ENCODE peak calls at places on chromosomes 6 and 20, in eight cellular contexts. One of them, this sample, is unnamed.

GRCh38 chr6:38580030-38580429 is 59.7 kb downstream of the BTBD9 start:
- DNase-seq in AG09319: no peak
- DNase-seq in A549: no peak
- DNase-seq in SHP77: no peak
- DNase-seq in AG10803: no peak
- DNase-seq in NCI-H1694 treated with DMSO at 0.1 percent for 48 hours: no peak
- DNase-seq in HTR-8/SVneo: no peak
- DNase-seq in HFFc6: no peak
- DNase-seq in this sample: no peak

GRCh38 chr20:15555913-15556312 is 1017.3 kb downstream of the KIF16B start:
- DNase-seq in SHP77: no peak
- DNase-seq in AG10803: no peak
- DNase-seq in HFFc6: no peak
- DNase-seq in AG09319: peak
- DNase-seq in HTR-8/SVneo: no peak
- DNase-seq in A549: no peak
- DNase-seq in NCI-H1694 treated with DMSO at 0.1 percent for 48 hours: peak
- DNase-seq in this sample: peak

GRCh38 chr6:139308936-139309603 is 17.3 kb upstream of the TXLNB start:
- DNase-seq in NCI-H1694 treated with DMSO at 0.1 percent for 48 hours: no peak
- DNase-seq in A549: no peak
- DNase-seq in SHP77: no peak
- DNase-seq in HFFc6: peak
- DNase-seq in AG10803: peak
- DNase-seq in HTR-8/SVneo: no peak
- DNase-seq in AG09319: no peak
- DNase-seq in this sample: no peak

GRCh38 chr6:168514216-168514615 is 73.2 kb downstream of the SMOC2 start:
- DNase-seq in HFFc6: no peak
- DNase-seq in SHP77: peak
- DNase-seq in A549: no peak
- DNase-seq in AG09319: no peak
- DNase-seq in NCI-H1694 treated with DMSO at 0.1 percent for 48 hours: no peak
- DNase-seq in HTR-8/SVneo: no peak
- DNase-seq in AG10803: no peak
- DNase-seq in this sample: peak

GRCh38 chr6:108236791-108237190 is 24.0 kb downstream of the SNX3 start:
- DNase-seq in A549: no peak
- DNase-seq in AG09319: no peak
- DNase-seq in HFFc6: no peak
- DNase-seq in HTR-8/SVneo: no peak
- DNase-seq in SHP77: no peak
- DNase-seq in NCI-H1694 treated with DMSO at 0.1 percent for 48 hours: no peak
- DNase-seq in AG10803: no peak
- DNase-seq in this sample: no peak

GRCh38 chr20:4344660-4345059 is 329.3 kb upstream of the RNF24 start:
- DNase-seq in A549: no peak
- DNase-seq in AG09319: no peak
- DNase-seq in HFFc6: peak
- DNase-seq in AG10803: no peak
- DNase-seq in SHP77: no peak
- DNase-seq in NCI-H1694 treated with DMSO at 0.1 percent for 48 hours: no peak
- DNase-seq in HTR-8/SVneo: no peak
- DNase-seq in this sample: no peak

GRCh38 chr6:8940356-8940755 is 505.0 kb upstream of the SLC35B3 start:
- DNase-seq in AG09319: no peak
- DNase-seq in SHP77: peak
- DNase-seq in HFFc6: no peak
- DNase-seq in AG10803: no peak
- DNase-seq in NCI-H1694 treated with DMSO at 0.1 percent for 48 hours: no peak
- DNase-seq in HTR-8/SVneo: no peak
- DNase-seq in A549: no peak
- DNase-seq in this sample: peak

GRCh38 chr6:44762496-44762895 is 375.0 kb downstream of the CDC5L start:
- DNase-seq in HFFc6: no peak
- DNase-seq in SHP77: no peak
- DNase-seq in AG09319: no peak
- DNase-seq in NCI-H1694 treated with DMSO at 0.1 percent for 48 hours: no peak
- DNase-seq in HTR-8/SVneo: no peak
- DNase-seq in AG10803: peak
- DNase-seq in A549: no peak
- DNase-seq in this sample: no peak

GRCh38 chr6:16028966-16029365 is 99.9 kb upstream of the MYLIP start:
- DNase-seq in SHP77: no peak
- DNase-seq in A549: no peak
- DNase-seq in AG09319: no peak
- DNase-seq in HFFc6: no peak
- DNase-seq in AG10803: no peak
- DNase-seq in HTR-8/SVneo: no peak
- DNase-seq in NCI-H1694 treated with DMSO at 0.1 percent for 48 hours: no peak
- DNase-seq in this sample: no peak

GRCh38 chr6:32622545-32623401 is 14.4 kb upstream of the HLA-DQA1 start:
- DNase-seq in AG09319: no peak
- DNase-seq in SHP77: no peak
- DNase-seq in AG10803: peak
- DNase-seq in HTR-8/SVneo: peak
- DNase-seq in NCI-H1694 treated with DMSO at 0.1 percent for 48 hours: no peak
- DNase-seq in HFFc6: peak
- DNase-seq in A549: no peak
- DNase-seq in this sample: no peak

GRCh38 chr6:158972241-158973233 is 27.5 kb downstream of the RSPH3 start:
- DNase-seq in A549: peak
- DNase-seq in AG09319: peak
- DNase-seq in HTR-8/SVneo: peak
- DNase-seq in HFFc6: peak
- DNase-seq in NCI-H1694 treated with DMSO at 0.1 percent for 48 hours: peak
- DNase-seq in AG10803: peak
- DNase-seq in SHP77: peak
- DNase-seq in this sample: no peak

This sample was measured in SJCRH30.